ENCODE peak calls at places on chromosomes 13 and 19, in eight cellular contexts. One of them, this sample, is unnamed.

GRCh38 chr13:113164492-113164891 is 6.0 kb downstream of the PROZ start:
- DNase-seq in psoas muscle: no peak
- DNase-seq in transverse colon: no peak
- DNase-seq in fibroblast of lung: no peak
- DNase-seq in colonic mucosa: no peak
- DNase-seq in PC-3: no peak
- DNase-seq in body of pancreas: no peak
- DNase-seq in GM23248: no peak
- DNase-seq in this sample: no peak

GRCh38 chr19:13689050-13689449 is 75.3 kb upstream of the MRI1 start:
- DNase-seq in psoas muscle: no peak
- DNase-seq in transverse colon: no peak
- DNase-seq in fibroblast of lung: peak; percentile 25
- DNase-seq in colonic mucosa: no peak
- DNase-seq in PC-3: peak; percentile 59
- DNase-seq in body of pancreas: no peak
- DNase-seq in GM23248: peak; percentile 51
- DNase-seq in this sample: no peak

GRCh38 chr19:45340899-45341453 is 426 bp downstream of the KLC3 start:
- DNase-seq in psoas muscle: no peak
- DNase-seq in transverse colon: no peak
- DNase-seq in fibroblast of lung: no peak
- DNase-seq in colonic mucosa: no peak
- DNase-seq in PC-3: no peak
- DNase-seq in body of pancreas: peak; percentile 39
- DNase-seq in GM23248: peak; percentile 18
- DNase-seq in this sample: no peak

GRCh38 chr19:15195987-15196682 is 4.7 kb downstream of the NOTCH3 start:
- DNase-seq in psoas muscle: no peak
- DNase-seq in transverse colon: peak; percentile 88
- DNase-seq in fibroblast of lung: peak; percentile 33
- DNase-seq in colonic mucosa: peak; percentile 90
- DNase-seq in PC-3: peak; percentile 96
- DNase-seq in body of pancreas: peak; percentile 95
- DNase-seq in GM23248: peak; percentile 59
- DNase-seq in this sample: no peak

GRCh38 chr19:54389556-54389955 is 24.8 kb upstream of the LAIR1 start:
- DNase-seq in psoas muscle: no peak
- DNase-seq in transverse colon: no peak
- DNase-seq in fibroblast of lung: no peak
- DNase-seq in colonic mucosa: no peak
- DNase-seq in PC-3: no peak
- DNase-seq in body of pancreas: no peak
- DNase-seq in GM23248: no peak
- DNase-seq in this sample: no peak

GRCh38 chr13:28246891-28247290 is 108.5 kb downstream of the PAN3 start:
- DNase-seq in psoas muscle: no peak
- DNase-seq in transverse colon: no peak
- DNase-seq in fibroblast of lung: peak; percentile 61
- DNase-seq in colonic mucosa: no peak
- DNase-seq in PC-3: no peak
- DNase-seq in body of pancreas: no peak
- DNase-seq in GM23248: peak; percentile 3
- DNase-seq in this sample: no peak

GRCh38 chr13:37026778-37027177 is 26.2 kb downstream of the EXOSC8 start:
- DNase-seq in psoas muscle: no peak
- DNase-seq in transverse colon: no peak
- DNase-seq in fibroblast of lung: no peak
- DNase-seq in colonic mucosa: no peak
- DNase-seq in PC-3: peak; percentile 42
- DNase-seq in body of pancreas: no peak
- DNase-seq in GM23248: peak; percentile 10
- DNase-seq in this sample: no peak

GRCh38 chr13:21518617-21519144 is 59.6 kb upstream of the ZDHHC20 start:
- DNase-seq in psoas muscle: no peak
- DNase-seq in transverse colon: no peak
- DNase-seq in fibroblast of lung: no peak
- DNase-seq in colonic mucosa: no peak
- DNase-seq in PC-3: peak; percentile 31
- DNase-seq in body of pancreas: no peak
- DNase-seq in GM23248: no peak
- DNase-seq in this sample: no peak

GRCh38 chr13:94090773-94091172 is 388.7 kb downstream of the DCT start:
- DNase-seq in psoas muscle: no peak
- DNase-seq in transverse colon: no peak
- DNase-seq in fibroblast of lung: no peak
- DNase-seq in colonic mucosa: no peak
- DNase-seq in PC-3: no peak
- DNase-seq in body of pancreas: no peak
- DNase-seq in GM23248: no peak
- DNase-seq in this sample: no peak

GRCh38 chr19:57167385-57167784 is at the start of gene DUXA:
- DNase-seq in psoas muscle: no peak
- DNase-seq in transverse colon: no peak
- DNase-seq in fibroblast of lung: no peak
- DNase-seq in colonic mucosa: no peak
- DNase-seq in PC-3: no peak
- DNase-seq in body of pancreas: no peak
- DNase-seq in GM23248: no peak
- DNase-seq in this sample: no peak

GRCh38 chr19:46478356-46478986 is 7.1 kb upstream of the PNMA8A start:
- DNase-seq in psoas muscle: no peak
- DNase-seq in transverse colon: no peak
- DNase-seq in fibroblast of lung: peak; percentile 83
- DNase-seq in colonic mucosa: no peak
- DNase-seq in PC-3: no peak
- DNase-seq in body of pancreas: no peak
- DNase-seq in GM23248: peak; percentile 80
- DNase-seq in this sample: no peak

GRCh38 chr13:38391341-38391740 is 41.7 kb downstream of the UFM1 start:
- DNase-seq in psoas muscle: no peak
- DNase-seq in transverse colon: no peak
- DNase-seq in fibroblast of lung: no peak
- DNase-seq in colonic mucosa: no peak
- DNase-seq in PC-3: no peak
- DNase-seq in body of pancreas: no peak
- DNase-seq in GM23248: no peak
- DNase-seq in this sample: no peak

DNA sequence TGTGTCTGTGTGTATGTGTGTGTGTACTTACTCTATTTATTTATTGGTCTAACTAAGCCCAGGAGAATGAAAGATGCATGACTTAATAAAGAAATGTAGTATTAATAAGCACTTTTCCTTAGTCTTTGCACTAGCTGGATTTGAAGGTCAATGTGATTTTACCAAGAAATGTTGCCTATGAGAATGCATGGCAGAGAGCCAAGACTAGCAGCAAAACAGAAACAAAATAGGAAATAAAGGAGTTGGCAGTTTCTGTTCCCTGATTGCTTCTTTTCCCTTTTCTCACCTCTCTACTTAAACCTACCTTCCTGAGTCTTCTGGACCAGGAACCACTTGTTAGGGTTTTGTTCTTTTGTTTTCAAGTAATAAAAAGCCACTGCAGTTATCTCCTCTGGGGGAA is 286.1 kb downstream of the KCTD12 start:
- DNase-seq in psoas muscle: no peak
- DNase-seq in transverse colon: no peak
- DNase-seq in fibroblast of lung: no peak
- DNase-seq in colonic mucosa: no peak
- DNase-seq in PC-3: no peak
- DNase-seq in body of pancreas: no peak
- DNase-seq in GM23248: peak; percentile 4
- DNase-seq in this sample: no peak
- H3K4me1 ChIP-seq in psoas muscle: no peaks in the 10 kb centered on the region
- H3K4me1 ChIP-seq in transverse colon: no peaks in the 10 kb centered on the region
- H3K4me1 ChIP-seq in fibroblast of lung: no peaks in the 10 kb centered on the region
- H3K4me1 ChIP-seq in colonic mucosa: no peaks in the 10 kb centered on the region
- H3K4me1 ChIP-seq in PC-3: no peaks in the 10 kb centered on the region
- H3K4me1 ChIP-seq in body of pancreas: no peaks in the 10 kb centered on the region
- H3K4me1 ChIP-seq in GM23248: no peaks in the 10 kb centered on the region
- H3K4me1 ChIP-seq in this sample: no peaks in the 10 kb centered on the region

GRCh38 chr19:3618811-3619630 is 7.6 kb downstream of the CACTIN start:
- DNase-seq in psoas muscle: no peak
- DNase-seq in transverse colon: no peak
- DNase-seq in fibroblast of lung: no peak
- DNase-seq in colonic mucosa: no peak
- DNase-seq in PC-3: no peak
- DNase-seq in body of pancreas: no peak
- DNase-seq in GM23248: no peak
- DNase-seq in this sample: no peak

GRCh38 chr19:3620145-3620816 is 6.3 kb downstream of the CACTIN start:
- DNase-seq in psoas muscle: no peak
- DNase-seq in transverse colon: no peak
- DNase-seq in fibroblast of lung: no peak
- DNase-seq in colonic mucosa: no peak
- DNase-seq in PC-3: no peak
- DNase-seq in body of pancreas: no peak
- DNase-seq in GM23248: peak; percentile 27
- DNase-seq in this sample: no peak

GRCh38 chr19:3619631-3620012 is 7.0 kb downstream of the CACTIN start:
- DNase-seq in psoas muscle: no peak
- DNase-seq in transverse colon: no peak
- DNase-seq in fibroblast of lung: no peak
- DNase-seq in colonic mucosa: no peak
- DNase-seq in PC-3: no peak
- DNase-seq in body of pancreas: no peak
- DNase-seq in GM23248: no peak
- DNase-seq in this sample: no peak

GRCh38 chr19:3617463-3617862 is 9.1 kb downstream of the CACTIN start:
- DNase-seq in psoas muscle: no peak
- DNase-seq in transverse colon: peak; percentile 77
- DNase-seq in fibroblast of lung: no peak
- DNase-seq in colonic mucosa: no peak
- DNase-seq in PC-3: no peak
- DNase-seq in body of pancreas: no peak
- DNase-seq in GM23248: no peak
- DNase-seq in this sample: no peak

GRCh38 chr19:3618144-3618810 is 8.3 kb downstream of the CACTIN start:
- DNase-seq in psoas muscle: peak; percentile 88
- DNase-seq in transverse colon: peak; percentile 70
- DNase-seq in fibroblast of lung: peak; percentile 23
- DNase-seq in colonic mucosa: peak; percentile 75
- DNase-seq in PC-3: peak; percentile 29
- DNase-seq in body of pancreas: peak; percentile 55
- DNase-seq in GM23248: peak; percentile 82
- DNase-seq in this sample: peak; percentile 69
- H3K36me3 ChIP-seq in psoas muscle: peaks cover 68% of the 10 kb centered on the region
- H3K36me3 ChIP-seq in transverse colon: no peaks in the 10 kb centered on the region
- H3K36me3 ChIP-seq in fibroblast of lung: peaks cover 13% of the 10 kb centered on the region
- H3K36me3 ChIP-seq in colonic mucosa: no peaks in the 10 kb centered on the region
- H3K36me3 ChIP-seq in PC-3: no peaks in the 10 kb centered on the region
- H3K36me3 ChIP-seq in body of pancreas: peaks cover 2% of the 10 kb centered on the region
- H3K36me3 ChIP-seq in GM23248: no peaks in the 10 kb centered on the region
- H3K36me3 ChIP-seq in this sample: peaks cover 27% of the 10 kb centered on the region

GRCh38 chr13:110705826-110706569 is at the start of gene CARS2:
- DNase-seq in psoas muscle: peak; percentile 98
- DNase-seq in transverse colon: peak; percentile 98
- DNase-seq in fibroblast of lung: peak; percentile 96
- DNase-seq in colonic mucosa: peak; percentile 98
- DNase-seq in PC-3: peak; percentile 94
- DNase-seq in body of pancreas: peak; percentile 97
- DNase-seq in GM23248: peak; percentile 97
- DNase-seq in this sample: peak; percentile 96
- H3K4me1 ChIP-seq in psoas muscle: peaks cover 45% of the 10 kb centered on the region
- H3K4me1 ChIP-seq in transverse colon: peaks cover 7% of the 10 kb centered on the region
- H3K4me1 ChIP-seq in fibroblast of lung: peaks cover 25% of the 10 kb centered on the region
- H3K4me1 ChIP-seq in colonic mucosa: no peaks in the 10 kb centered on the region
- H3K4me1 ChIP-seq in PC-3: peaks cover 22% of the 10 kb centered on the region
- H3K4me1 ChIP-seq in body of pancreas: peaks cover 29% of the 10 kb centered on the region
- H3K4me1 ChIP-seq in GM23248: peaks cover 17% of the 10 kb centered on the region
- H3K4me1 ChIP-seq in this sample: no peaks in the 10 kb centered on the region

DNA sequence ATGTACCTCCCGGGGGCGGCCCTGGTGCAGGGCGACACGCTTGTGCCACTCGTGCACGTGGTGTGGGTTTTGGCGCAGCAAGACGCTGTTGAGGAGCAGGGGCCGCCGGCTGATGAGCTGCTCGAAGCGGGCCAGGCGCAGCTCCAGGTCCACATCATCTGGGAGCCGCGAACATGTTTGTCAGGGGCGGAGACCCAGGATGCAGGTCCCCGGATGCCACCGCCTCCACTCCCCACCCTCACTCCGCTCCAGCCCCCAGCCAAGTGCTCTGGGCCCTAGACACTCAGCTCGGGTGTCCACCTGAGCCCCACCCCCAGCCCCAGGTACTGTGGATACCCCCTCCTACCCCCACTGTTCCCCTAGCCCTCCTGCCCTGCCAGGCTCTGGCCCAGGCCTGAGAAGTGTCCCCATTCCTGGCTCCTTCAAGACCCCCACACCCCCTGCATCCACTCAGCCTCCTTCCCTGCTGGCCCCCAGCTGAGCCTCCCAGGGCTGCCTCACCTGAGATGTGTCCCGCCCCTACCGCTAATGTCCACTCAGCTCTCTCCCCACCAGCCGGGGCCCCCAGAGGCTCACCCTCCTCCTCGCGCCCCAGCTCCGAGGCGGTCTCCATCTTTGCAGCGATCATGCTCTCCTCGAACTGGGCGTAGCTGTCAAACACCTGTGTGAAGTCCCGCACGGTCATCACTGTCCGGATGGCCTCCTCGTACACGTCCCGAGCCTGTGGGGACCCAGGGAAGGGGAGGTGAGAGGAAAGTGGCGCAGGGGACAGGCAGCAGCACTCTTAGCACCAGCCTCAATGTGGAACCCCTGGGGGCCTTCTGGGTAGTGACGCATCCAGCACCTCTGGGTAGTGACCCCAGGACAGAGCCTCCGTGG is 5.4 kb downstream of the XAB2 start:
- DNase-seq in psoas muscle: no peak
- DNase-seq in transverse colon: no peak
- DNase-seq in fibroblast of lung: no peak
- DNase-seq in colonic mucosa: no peak
- DNase-seq in PC-3: no peak
- DNase-seq in body of pancreas: no peak
- DNase-seq in GM23248: no peak
- DNase-seq in this sample: no peak
- H3K36me3 ChIP-seq in psoas muscle: peaks cover 89% of the 10 kb centered on the region
- H3K36me3 ChIP-seq in transverse colon: no peaks in the 10 kb centered on the region
- H3K36me3 ChIP-seq in fibroblast of lung: peaks cover 30% of the 10 kb centered on the region
- H3K36me3 ChIP-seq in colonic mucosa: peaks cover 5% of the 10 kb centered on the region
- H3K36me3 ChIP-seq in PC-3: peaks cover 44% of the 10 kb centered on the region
- H3K36me3 ChIP-seq in body of pancreas: peaks cover 32% of the 10 kb centered on the region
- H3K36me3 ChIP-seq in GM23248: no peaks in the 10 kb centered on the region
- H3K36me3 ChIP-seq in this sample: peaks cover 67% of the 10 kb centered on the region

DNA sequence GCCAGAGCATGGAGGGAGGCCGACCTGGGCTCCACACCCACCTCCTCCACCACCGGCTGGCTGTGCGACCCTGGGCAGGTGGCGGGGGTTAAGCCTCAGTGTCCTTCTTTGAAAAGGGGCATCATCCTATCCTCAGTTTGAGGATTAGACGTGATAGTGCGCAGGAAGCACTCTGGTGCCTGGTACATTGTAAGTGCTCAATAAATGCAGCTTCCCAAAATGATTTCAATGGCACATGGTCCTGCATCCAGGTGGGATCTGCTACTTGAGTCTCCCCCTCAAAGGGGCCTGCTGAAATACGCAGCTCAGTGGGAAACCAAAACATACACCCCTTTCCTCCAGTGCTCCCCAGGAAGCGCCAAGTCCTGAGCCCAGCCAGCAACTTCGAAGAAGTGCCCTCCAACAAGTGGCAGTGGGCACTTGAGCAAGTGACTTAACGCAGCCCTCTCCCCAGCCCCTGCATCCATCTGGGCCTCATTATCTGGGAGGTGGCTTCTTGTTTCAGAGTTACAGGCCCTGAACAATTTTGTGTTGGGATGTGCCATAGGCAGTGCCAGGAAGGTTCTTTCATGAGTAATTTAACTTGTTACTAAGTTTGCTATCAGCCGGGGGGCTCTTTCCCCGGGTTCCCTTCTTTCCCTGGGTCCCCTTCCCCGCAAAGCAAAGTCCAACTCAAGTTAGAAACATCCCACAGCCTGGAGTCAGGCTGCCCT is 17.9 kb downstream of the ACTN4 start:
- DNase-seq in psoas muscle: peak; percentile 24
- DNase-seq in transverse colon: no peak
- DNase-seq in fibroblast of lung: no peak
- DNase-seq in colonic mucosa: no peak
- DNase-seq in PC-3: no peak
- DNase-seq in body of pancreas: no peak
- DNase-seq in GM23248: peak; percentile 46
- DNase-seq in this sample: no peak
- H3K4me1 ChIP-seq in psoas muscle: peaks cover 95% of the 10 kb centered on the region
- H3K4me1 ChIP-seq in transverse colon: peaks cover 99% of the 10 kb centered on the region
- H3K4me1 ChIP-seq in fibroblast of lung: peaks cover 56% of the 10 kb centered on the region
- H3K4me1 ChIP-seq in colonic mucosa: peaks cover 75% of the 10 kb centered on the region
- H3K4me1 ChIP-seq in PC-3: peaks cover 87% of the 10 kb centered on the region
- H3K4me1 ChIP-seq in body of pancreas: peaks cover 100% of the 10 kb centered on the region
- H3K4me1 ChIP-seq in GM23248: peaks cover 76% of the 10 kb centered on the region
- H3K4me1 ChIP-seq in this sample: no peaks in the 10 kb centered on the region